ENCODE peak calls at places on chromosome 19, in seven cellular contexts. One of them, this sample, is unnamed.

GRCh38 chr19:47446534-47447469 is 24.9 kb downstream of the SLC8A2 start:
- DNase-seq in NT2/D1: peak
- DNase-seq in SK-N-SH: peak
- DNase-seq in GM12878: no peak
- DNase-seq in H1: peak
- DNase-seq in K562: peak
- DNase-seq in HepG2: no peak
- DNase-seq in this sample: peak

GRCh38 chr19:17555929-17556813 is 722 bp downstream of the COLGALT1 start:
- DNase-seq in K562: peak
- DNase-seq in HepG2: no peak
- DNase-seq in NT2/D1: no peak
- DNase-seq in SK-N-SH: peak
- DNase-seq in H1: peak
- DNase-seq in GM12878: no peak
- DNase-seq in this sample: no peak

GRCh38 chr19:10748924-10749434 is 31.1 kb downstream of the DNM2 start:
- DNase-seq in K562: peak
- DNase-seq in HepG2: peak
- DNase-seq in GM12878: no peak
- DNase-seq in SK-N-SH: peak
- DNase-seq in NT2/D1: no peak
- DNase-seq in H1: no peak
- DNase-seq in this sample: peak

GRCh38 chr19:46787331-46788100 is 878 bp downstream of the SLC1A5 start:
- DNase-seq in NT2/D1: no peak
- DNase-seq in K562: no peak
- DNase-seq in H1: peak
- DNase-seq in HepG2: peak
- DNase-seq in SK-N-SH: peak
- DNase-seq in GM12878: no peak
- DNase-seq in this sample: no peak

GRCh38 chr19:29248332-29248844 is 35.4 kb upstream of the UQCRFS1 start:
- DNase-seq in SK-N-SH: no peak
- DNase-seq in GM12878: no peak
- DNase-seq in HepG2: no peak
- DNase-seq in H1: no peak
- DNase-seq in NT2/D1: no peak
- DNase-seq in K562: no peak
- DNase-seq in this sample: no peak

GRCh38 chr19:55927991-55928390 is 4.1 kb downstream of the NLRP13 start:
- DNase-seq in HepG2: no peak
- DNase-seq in H1: no peak
- DNase-seq in GM12878: no peak
- DNase-seq in K562: no peak
- DNase-seq in NT2/D1: no peak
- DNase-seq in SK-N-SH: no peak
- DNase-seq in this sample: no peak

GRCh38 chr19:38247734-38248268 is 8.4 kb downstream of the PPP1R14A start:
- DNase-seq in NT2/D1: no peak
- DNase-seq in HepG2: peak
- DNase-seq in GM12878: no peak
- DNase-seq in H1: no peak
- DNase-seq in K562: no peak
- DNase-seq in SK-N-SH: no peak
- DNase-seq in this sample: no peak

GRCh38 chr19:7415163-7415856 is 66.6 kb downstream of the ARHGEF18 start:
- DNase-seq in NT2/D1: no peak
- DNase-seq in K562: peak
- DNase-seq in GM12878: no peak
- DNase-seq in SK-N-SH: no peak
- DNase-seq in H1: no peak
- DNase-seq in HepG2: peak
- DNase-seq in this sample: no peak

GRCh38 chr19:37981785-37982475 is 74.9 kb downstream of the SIPA1L3 start:
- DNase-seq in SK-N-SH: no peak
- DNase-seq in GM12878: no peak
- DNase-seq in K562: no peak
- DNase-seq in HepG2: no peak
- DNase-seq in NT2/D1: no peak
- DNase-seq in H1: no peak
- DNase-seq in this sample: no peak

GRCh38 chr19:21138130-21138529 is 3.7 kb upstream of the ZNF431 start:
- DNase-seq in K562: no peak
- DNase-seq in HepG2: peak
- DNase-seq in SK-N-SH: no peak
- DNase-seq in NT2/D1: no peak
- DNase-seq in H1: no peak
- DNase-seq in GM12878: no peak
- DNase-seq in this sample: no peak
- TF ChIP-seq YY1 in K562: no peak
- TF ChIP-seq YY1 in HepG2: no peak
- TF ChIP-seq YY1 in SK-N-SH: no peak
- TF ChIP-seq YY1 in NT2/D1: no peak
- TF ChIP-seq YY1 in H1: no peak
- TF ChIP-seq YY1 in GM12878: no peak
- TF ChIP-seq YY1 in this sample: no peak

DNA sequence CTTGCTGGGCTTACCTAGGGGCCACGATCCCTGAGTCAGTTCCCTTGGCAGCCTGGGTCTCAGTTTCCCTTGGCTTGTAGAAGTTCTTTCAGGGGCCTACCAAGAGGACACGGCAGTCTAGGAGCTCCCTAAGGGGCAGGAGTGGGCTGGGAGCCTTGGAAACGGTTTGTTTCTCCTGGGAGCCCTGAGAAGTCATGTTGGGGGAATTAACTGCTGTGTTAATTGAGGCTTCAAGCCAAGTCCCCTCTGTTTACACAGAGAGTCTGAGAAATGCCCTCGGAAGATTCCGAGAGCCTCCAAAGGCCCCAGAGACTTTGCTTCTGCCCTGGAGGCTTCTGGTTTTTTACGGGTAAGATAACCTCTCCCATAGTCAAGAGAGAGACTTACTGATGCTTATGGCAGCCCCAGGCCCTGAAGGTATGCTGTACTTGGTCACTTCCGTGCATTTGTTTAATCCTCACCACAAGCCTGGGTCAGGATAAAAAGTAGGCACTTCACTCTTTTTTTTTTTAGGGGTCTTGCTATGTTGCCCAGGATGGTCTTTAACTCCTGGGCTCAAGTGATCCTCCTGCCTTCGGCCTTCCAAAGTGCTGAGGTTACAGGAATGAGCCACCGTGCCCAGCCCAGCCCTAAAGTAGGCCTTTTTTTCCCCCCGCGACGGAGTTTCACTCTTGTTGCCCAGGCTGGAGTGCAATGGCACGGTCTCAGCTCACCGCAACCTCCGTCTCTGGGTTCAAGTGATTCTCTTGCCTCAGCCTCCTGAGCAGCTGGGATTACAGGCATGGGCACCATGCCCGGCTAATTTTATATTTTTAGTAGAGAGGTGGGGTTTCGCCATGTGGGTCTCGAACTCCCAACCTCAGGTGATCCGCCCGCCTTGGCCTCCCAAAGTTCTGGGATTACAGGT is 15.1 kb downstream of the IER2 start:
- DNase-seq in HepG2: no peak
- DNase-seq in NT2/D1: peak
- DNase-seq in H1: no peak
- DNase-seq in GM12878: no peak
- DNase-seq in SK-N-SH: no peak
- DNase-seq in K562: no peak
- DNase-seq in this sample: no peak
- TF ChIP-seq YY1 in HepG2: no peak
- TF ChIP-seq YY1 in NT2/D1: no peak
- TF ChIP-seq YY1 in H1: no peak
- TF ChIP-seq YY1 in GM12878: no peak
- TF ChIP-seq YY1 in SK-N-SH: no peak
- TF ChIP-seq YY1 in K562: no peak
- TF ChIP-seq YY1 in this sample: no peak

DNA sequence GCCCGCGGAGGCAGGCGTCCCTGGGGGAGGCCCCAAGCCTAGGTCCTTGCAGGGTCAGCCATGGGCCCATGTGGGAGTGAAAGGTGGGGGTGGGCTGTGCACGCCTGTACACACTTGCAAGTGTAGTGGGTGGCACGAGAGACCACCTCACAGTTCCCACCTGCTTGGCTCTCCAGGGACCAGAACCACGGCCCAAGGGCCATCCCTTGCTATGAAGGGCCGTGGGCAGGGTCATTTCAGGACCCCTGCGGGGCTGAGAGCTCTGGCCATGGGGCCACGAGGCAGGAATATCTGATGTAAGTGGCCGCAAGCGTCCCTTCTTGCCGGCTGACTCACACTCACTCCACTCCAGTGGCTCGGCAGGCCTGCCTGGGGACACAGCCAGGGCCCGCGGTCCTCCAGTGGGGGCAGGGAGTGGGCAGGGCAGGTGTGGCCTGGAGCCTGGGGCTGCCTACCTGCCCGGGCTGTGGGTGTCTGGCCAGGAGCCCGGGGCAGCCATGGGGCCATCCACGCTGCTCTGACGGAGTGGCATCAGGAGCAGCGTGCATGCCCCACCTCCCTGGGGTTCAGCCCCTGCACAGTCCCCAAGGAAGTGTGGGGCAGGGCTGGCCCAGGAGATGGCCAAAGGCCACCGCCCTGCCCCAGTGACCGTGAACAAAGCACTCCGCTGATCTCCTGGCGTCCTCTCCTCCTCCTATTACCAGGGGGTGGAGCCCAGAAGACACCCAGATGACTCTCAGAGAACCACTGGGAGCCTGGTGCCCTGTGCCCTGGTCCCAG is 8.6 kb upstream of the MKNK2 start:
- DNase-seq in GM12878: no peak
- DNase-seq in SK-N-SH: peak
- DNase-seq in NT2/D1: no peak
- DNase-seq in H1: no peak
- DNase-seq in HepG2: peak
- DNase-seq in K562: no peak
- DNase-seq in this sample: peak
- TF ChIP-seq YY1 in GM12878: no peak
- TF ChIP-seq YY1 in SK-N-SH: no peak
- TF ChIP-seq YY1 in NT2/D1: no peak
- TF ChIP-seq YY1 in H1: no peak
- TF ChIP-seq YY1 in HepG2: peak
- TF ChIP-seq YY1 in K562: peak
- TF ChIP-seq YY1 in this sample: no peak

DNA sequence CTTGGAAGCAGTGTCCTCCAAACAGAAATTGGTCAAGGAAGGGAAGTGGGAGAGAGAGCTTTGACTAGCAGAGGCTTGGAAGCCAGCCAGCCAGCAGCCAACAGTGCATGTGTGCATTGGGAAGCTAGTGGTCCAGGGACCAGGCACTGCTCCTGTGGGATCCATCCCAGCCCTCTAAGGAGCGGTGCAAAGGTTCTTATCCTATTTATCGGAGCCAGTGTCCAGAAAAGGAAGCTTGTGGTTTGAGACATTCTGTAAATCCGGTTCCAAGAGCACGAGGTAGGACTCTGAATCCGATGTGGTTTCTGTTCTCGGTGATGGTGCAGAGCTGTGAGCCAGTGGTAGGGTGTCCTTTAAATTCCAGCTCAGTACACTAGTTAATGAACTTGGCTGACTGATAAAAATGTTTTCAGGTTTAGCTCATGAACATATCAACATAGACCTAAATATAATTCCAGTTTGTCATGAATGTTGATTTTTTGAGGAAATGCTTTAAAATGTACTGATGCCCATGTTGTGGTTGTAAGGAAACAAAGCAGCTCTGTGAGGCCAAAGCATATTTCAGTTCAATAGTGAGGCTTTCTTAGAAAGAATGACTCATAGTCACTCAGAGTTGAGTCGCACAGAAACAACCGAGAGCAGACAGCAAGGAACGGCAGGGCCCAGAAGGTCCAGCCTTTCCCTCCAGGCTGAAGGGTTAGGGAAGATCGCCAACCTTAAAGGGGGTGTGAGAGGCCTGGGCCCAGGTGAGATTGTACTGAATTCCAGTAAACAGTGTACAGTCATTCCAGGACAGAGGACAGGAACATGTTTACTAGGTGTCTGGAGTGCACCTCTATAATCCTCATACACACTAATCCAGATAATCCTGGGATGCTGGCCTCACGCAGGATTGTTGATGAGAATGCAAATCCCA is 21.5 kb upstream of the GARRE1 start:
- DNase-seq in SK-N-SH: no peak
- DNase-seq in NT2/D1: no peak
- DNase-seq in GM12878: no peak
- DNase-seq in K562: peak
- DNase-seq in H1: no peak
- DNase-seq in HepG2: peak
- DNase-seq in this sample: peak
- TF ChIP-seq YY1 in SK-N-SH: no peak
- TF ChIP-seq YY1 in NT2/D1: no peak
- TF ChIP-seq YY1 in GM12878: no peak
- TF ChIP-seq YY1 in K562: no peak
- TF ChIP-seq YY1 in H1: no peak
- TF ChIP-seq YY1 in HepG2: no peak
- TF ChIP-seq YY1 in this sample: no peak

GRCh38 chr19:43564800-43565199 is 10.5 kb downstream of the XRCC1 start:
- DNase-seq in SK-N-SH: no peak
- DNase-seq in H1: no peak
- DNase-seq in K562: no peak
- DNase-seq in GM12878: no peak
- DNase-seq in HepG2: no peak
- DNase-seq in NT2/D1: no peak
- DNase-seq in this sample: no peak
- TF ChIP-seq YY1 in SK-N-SH: no peak
- TF ChIP-seq YY1 in H1: no peak
- TF ChIP-seq YY1 in K562: no peak
- TF ChIP-seq YY1 in GM12878: no peak
- TF ChIP-seq YY1 in HepG2: no peak
- TF ChIP-seq YY1 in NT2/D1: no peak
- TF ChIP-seq YY1 in this sample: no peak

GRCh38 chr19:23822735-23823134 is 64.0 kb upstream of the ZNF681 start:
- DNase-seq in HepG2: no peak
- DNase-seq in H1: no peak
- DNase-seq in NT2/D1: no peak
- DNase-seq in GM12878: no peak
- DNase-seq in SK-N-SH: no peak
- DNase-seq in K562: no peak
- DNase-seq in this sample: no peak

DNA sequence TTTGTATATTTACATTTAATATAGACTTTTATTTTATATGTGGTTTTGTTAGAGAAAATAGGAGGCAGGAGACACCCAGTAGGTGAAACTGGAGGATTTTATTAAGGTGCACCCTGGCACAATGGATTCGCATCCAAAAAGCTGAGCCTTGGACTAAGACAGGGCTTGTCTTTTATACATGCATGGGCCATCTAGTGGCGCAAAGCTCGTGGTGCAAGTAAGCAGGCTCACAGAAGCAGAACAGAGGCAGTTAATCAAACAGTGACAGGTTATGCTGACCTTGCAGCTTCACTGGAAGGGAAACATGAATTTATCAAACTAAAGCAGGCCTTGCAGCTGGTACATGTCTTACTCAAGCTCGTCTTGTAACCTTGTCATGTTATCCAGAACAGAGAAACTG is 58.8 kb upstream of the ZNF681 start:
- DNase-seq in HepG2: peak
- DNase-seq in K562: peak
- DNase-seq in SK-N-SH: peak
- DNase-seq in H1: peak
- DNase-seq in GM12878: no peak
- DNase-seq in NT2/D1: peak
- DNase-seq in this sample: peak
- TF ChIP-seq YY1 in HepG2: no peak
- TF ChIP-seq YY1 in K562: no peak
- TF ChIP-seq YY1 in SK-N-SH: no peak
- TF ChIP-seq YY1 in H1: no peak
- TF ChIP-seq YY1 in GM12878: no peak
- TF ChIP-seq YY1 in NT2/D1: no peak
- TF ChIP-seq YY1 in this sample: no peak

GRCh38 chr19:49823472-49823871 is 5.4 kb downstream of the MED25 start:
- DNase-seq in K562: no peak
- DNase-seq in NT2/D1: no peak
- DNase-seq in H1: no peak
- DNase-seq in HepG2: no peak
- DNase-seq in SK-N-SH: no peak
- DNase-seq in GM12878: no peak
- DNase-seq in this sample: no peak
- TF ChIP-seq YY1 in K562: no peak
- TF ChIP-seq YY1 in NT2/D1: no peak
- TF ChIP-seq YY1 in H1: no peak
- TF ChIP-seq YY1 in HepG2: no peak
- TF ChIP-seq YY1 in SK-N-SH: no peak
- TF ChIP-seq YY1 in GM12878: no peak
- TF ChIP-seq YY1 in this sample: no peak